ENCODE peak calls at places on chromosomes 4 and X, in seven cellular contexts. One of them, this sample, is unnamed.

GRCh38 chrX:136210243-136210642 is 41.0 kb downstream of the MAP7D3 start:
- DNase-seq in NCI-H1930: no peak
- DNase-seq in A172: no peak
- DNase-seq in NCI-H1436: no peak
- DNase-seq in T-helper 17 cell: no peak
- DNase-seq in choroid plexus epithelial cell: no peak
- DNase-seq in cardiac muscle cell: peak; percentile 23
- DNase-seq in this sample: no peak

GRCh38 chr4:4985844-4986243 is 33.4 kb downstream of the CYTL1 start:
- DNase-seq in cardiac muscle cell: no peak
- DNase-seq in T-helper 17 cell: no peak
- DNase-seq in NCI-H1930: no peak
- DNase-seq in NCI-H1436: no peak
- DNase-seq in choroid plexus epithelial cell: no peak
- DNase-seq in A172: peak; percentile 10
- DNase-seq in this sample: no peak

GRCh38 chrX:138150709-138151108 is 560.8 kb downstream of the FGF13 start:
- DNase-seq in cardiac muscle cell: no peak
- DNase-seq in NCI-H1436: no peak
- DNase-seq in NCI-H1930: no peak
- DNase-seq in T-helper 17 cell: no peak
- DNase-seq in A172: no peak
- DNase-seq in choroid plexus epithelial cell: no peak
- DNase-seq in this sample: no peak

GRCh38 chrX:134949271-134949670 is 41.5 kb upstream of the SMIM10 start:
- DNase-seq in NCI-H1930: no peak
- DNase-seq in A172: peak; percentile 58
- DNase-seq in cardiac muscle cell: no peak
- DNase-seq in T-helper 17 cell: no peak
- DNase-seq in NCI-H1436: no peak
- DNase-seq in choroid plexus epithelial cell: peak; percentile 46
- DNase-seq in this sample: no peak

GRCh38 chrX:42748067-42748850 is 29.7 kb downstream of the PPP1R2C start:
- DNase-seq in choroid plexus epithelial cell: peak; percentile 16
- DNase-seq in A172: peak; percentile 45
- DNase-seq in NCI-H1436: no peak
- DNase-seq in NCI-H1930: no peak
- DNase-seq in T-helper 17 cell: no peak
- DNase-seq in cardiac muscle cell: no peak
- DNase-seq in this sample: no peak

GRCh38 chr4:111230265-111230664 is 607.4 kb upstream of the PITX2 start:
- DNase-seq in cardiac muscle cell: no peak
- DNase-seq in A172: peak; percentile 4
- DNase-seq in NCI-H1436: no peak
- DNase-seq in T-helper 17 cell: no peak
- DNase-seq in choroid plexus epithelial cell: no peak
- DNase-seq in NCI-H1930: no peak
- DNase-seq in this sample: no peak

GRCh38 chrX:46788902-46789301 is 30.0 kb upstream of the SLC9A7 start:
- DNase-seq in T-helper 17 cell: no peak
- DNase-seq in cardiac muscle cell: no peak
- DNase-seq in A172: peak; percentile 22
- DNase-seq in choroid plexus epithelial cell: peak; percentile 46
- DNase-seq in NCI-H1930: no peak
- DNase-seq in NCI-H1436: no peak
- DNase-seq in this sample: no peak

GRCh38 chr4:57109847-57110634 is at the start of gene IGFBP7:
- DNase-seq in T-helper 17 cell: no peak
- DNase-seq in NCI-H1436: no peak
- DNase-seq in cardiac muscle cell: peak; percentile 41
- DNase-seq in A172: no peak
- DNase-seq in choroid plexus epithelial cell: peak; percentile 67
- DNase-seq in NCI-H1930: no peak
- DNase-seq in this sample: no peak

GRCh38 chr4:156329779-156330178 is 376.1 kb upstream of the CTSO start:
- DNase-seq in A172: no peak
- DNase-seq in NCI-H1436: no peak
- DNase-seq in T-helper 17 cell: no peak
- DNase-seq in cardiac muscle cell: no peak
- DNase-seq in choroid plexus epithelial cell: no peak
- DNase-seq in NCI-H1930: no peak
- DNase-seq in this sample: no peak

GRCh38 chr4:79609853-79610252 is 201.8 kb upstream of the GK2 start:
- DNase-seq in cardiac muscle cell: no peak
- DNase-seq in NCI-H1930: no peak
- DNase-seq in NCI-H1436: no peak
- DNase-seq in A172: peak; percentile 23
- DNase-seq in T-helper 17 cell: no peak
- DNase-seq in choroid plexus epithelial cell: no peak
- DNase-seq in this sample: no peak

GRCh38 chrX:43813898-43814297 is 68.4 kb downstream of the MAOB start:
- DNase-seq in NCI-H1436: no peak
- DNase-seq in cardiac muscle cell: peak; percentile 30
- DNase-seq in T-helper 17 cell: no peak
- DNase-seq in choroid plexus epithelial cell: peak; percentile 5
- DNase-seq in A172: peak; percentile 8
- DNase-seq in NCI-H1930: no peak
- DNase-seq in this sample: no peak

GRCh38 chrX:1661048-1661921 is 46.4 kb downstream of the ASMT start:
- DNase-seq in A172: no peak
- DNase-seq in NCI-H1930: no peak
- DNase-seq in NCI-H1436: peak; percentile 68
- DNase-seq in choroid plexus epithelial cell: no peak
- DNase-seq in T-helper 17 cell: no peak
- DNase-seq in cardiac muscle cell: no peak
- DNase-seq in this sample: no peak

GRCh38 chrX:11210397-11210796 is 82.8 kb upstream of the AMELX start:
- DNase-seq in NCI-H1436: no peak
- DNase-seq in choroid plexus epithelial cell: no peak
- DNase-seq in A172: no peak
- DNase-seq in cardiac muscle cell: no peak
- DNase-seq in NCI-H1930: no peak
- DNase-seq in T-helper 17 cell: no peak
- DNase-seq in this sample: no peak

GRCh38 chrX:130878350-130879341 is 24.4 kb downstream of the ENOX2 start:
- DNase-seq in T-helper 17 cell: no peak
- DNase-seq in A172: peak; percentile 55
- DNase-seq in cardiac muscle cell: no peak
- DNase-seq in choroid plexus epithelial cell: peak; percentile 84
- DNase-seq in NCI-H1436: no peak
- DNase-seq in NCI-H1930: no peak
- DNase-seq in this sample: no peak

GRCh38 chrX:45806410-45807121 is 605.9 kb upstream of the DIPK2B start:
- DNase-seq in NCI-H1436: no peak
- DNase-seq in cardiac muscle cell: peak; percentile 40
- DNase-seq in T-helper 17 cell: peak; percentile 20
- DNase-seq in A172: peak; percentile 90
- DNase-seq in NCI-H1930: no peak
- DNase-seq in choroid plexus epithelial cell: peak; percentile 91
- DNase-seq in this sample: no peak

GRCh38 chrX:71195959-71196727 is 26.9 kb upstream of the GJB1 start:
- DNase-seq in NCI-H1436: no peak
- DNase-seq in T-helper 17 cell: no peak
- DNase-seq in cardiac muscle cell: no peak
- DNase-seq in A172: no peak
- DNase-seq in NCI-H1930: no peak
- DNase-seq in choroid plexus epithelial cell: no peak
- DNase-seq in this sample: no peak

This sample was measured in cortex of kidney.